ENCODE peak calls at places on chromosome 17, in six cellular contexts. One of them, this sample, is unnamed. For H3K4me1, the result is how much of the 10 kb centered on the place peaks cover.

GRCh38 chr17:40452074-40452787 is 9.0 kb downstream of the IGFBP4 start:
- DNase-seq in stomach: no peak
- DNase-seq in ascending aorta: no peak
- DNase-seq in heart left ventricle: no peak
- DNase-seq in testis: no peak
- DNase-seq in OCI-LY7: no peak
- DNase-seq in this sample: no peak

GRCh38 chr17:17740627-17741237 is 59.5 kb downstream of the RAI1 start:
- DNase-seq in stomach: no peak
- DNase-seq in ascending aorta: no peak
- DNase-seq in heart left ventricle: no peak
- DNase-seq in testis: peak
- DNase-seq in OCI-LY7: no peak
- DNase-seq in this sample: no peak

GRCh38 chr17:10114931-10115535 is 83.4 kb downstream of the GAS7 start:
- DNase-seq in stomach: peak
- DNase-seq in ascending aorta: peak
- DNase-seq in heart left ventricle: peak
- DNase-seq in testis: peak
- DNase-seq in OCI-LY7: peak
- DNase-seq in this sample: peak

GRCh38 chr17:69773081-69773480 is 301.9 kb upstream of the KCNJ16 start:
- DNase-seq in stomach: no peak
- DNase-seq in ascending aorta: no peak
- DNase-seq in heart left ventricle: no peak
- DNase-seq in testis: no peak
- DNase-seq in OCI-LY7: no peak
- DNase-seq in this sample: no peak

GRCh38 chr17:14712471-14713075 is 411.7 kb downstream of the HS3ST3B1 start:
- DNase-seq in stomach: no peak
- DNase-seq in ascending aorta: no peak
- DNase-seq in heart left ventricle: no peak
- DNase-seq in testis: no peak
- DNase-seq in OCI-LY7: no peak
- DNase-seq in this sample: no peak

GRCh38 chr17:48438662-48439061 is 8.6 kb upstream of the SKAP1 start:
- DNase-seq in stomach: no peak
- DNase-seq in ascending aorta: no peak
- DNase-seq in heart left ventricle: no peak
- DNase-seq in testis: no peak
- DNase-seq in OCI-LY7: no peak
- DNase-seq in this sample: no peak

GRCh38 chr17:28745052-28745776 is 1.4 kb downstream of the TRAF4 start:
- DNase-seq in stomach: peak
- DNase-seq in ascending aorta: no peak
- DNase-seq in heart left ventricle: no peak
- DNase-seq in testis: peak
- DNase-seq in OCI-LY7: peak
- DNase-seq in this sample: peak

GRCh38 chr17:74337834-74338500 is 11.9 kb downstream of the KIF19 start:
- DNase-seq in stomach: no peak
- DNase-seq in ascending aorta: no peak
- DNase-seq in heart left ventricle: no peak
- DNase-seq in testis: no peak
- DNase-seq in OCI-LY7: no peak
- DNase-seq in this sample: no peak

GRCh38 chr17:17076066-17076465 is 33.8 kb downstream of the MPRIP start:
- DNase-seq in stomach: no peak
- DNase-seq in ascending aorta: no peak
- DNase-seq in heart left ventricle: no peak
- DNase-seq in testis: no peak
- DNase-seq in OCI-LY7: no peak
- DNase-seq in this sample: no peak

GRCh38 chr17:39643271-39643670 is 6.3 kb downstream of the STARD3 start:
- DNase-seq in stomach: no peak
- DNase-seq in ascending aorta: no peak
- DNase-seq in heart left ventricle: no peak
- DNase-seq in testis: no peak
- DNase-seq in OCI-LY7: no peak
- DNase-seq in this sample: peak

GRCh38 chr17:33178641-33179040 is 114.5 kb downstream of the ASIC2 start:
- DNase-seq in stomach: no peak
- DNase-seq in ascending aorta: no peak
- DNase-seq in heart left ventricle: no peak
- DNase-seq in testis: no peak
- DNase-seq in OCI-LY7: no peak
- DNase-seq in this sample: no peak

GRCh38 chr17:9151091-9151490 is 129.8 kb downstream of the NTN1 start:
- DNase-seq in stomach: no peak
- DNase-seq in ascending aorta: no peak
- DNase-seq in heart left ventricle: no peak
- DNase-seq in testis: no peak
- DNase-seq in OCI-LY7: no peak
- DNase-seq in this sample: peak

GRCh38 chr17:41768682-41769288 is 17.7 kb downstream of the JUP start:
- DNase-seq in stomach: no peak
- DNase-seq in ascending aorta: no peak
- DNase-seq in heart left ventricle: no peak
- DNase-seq in testis: no peak
- DNase-seq in OCI-LY7: no peak
- DNase-seq in this sample: no peak

GRCh38 chr17:213286-214105 is 32.0 kb upstream of the DOC2B start:
- DNase-seq in stomach: no peak
- DNase-seq in ascending aorta: no peak
- DNase-seq in heart left ventricle: no peak
- DNase-seq in testis: no peak
- DNase-seq in OCI-LY7: no peak
- DNase-seq in this sample: no peak

GRCh38 chr17:77088455-77089117 is 52.2 kb upstream of the SEC14L1 start:
- DNase-seq in stomach: peak
- DNase-seq in ascending aorta: peak
- DNase-seq in heart left ventricle: peak
- DNase-seq in testis: peak
- DNase-seq in OCI-LY7: peak
- DNase-seq in this sample: peak

GRCh38 chr17:58786586-58787295 is 31.1 kb downstream of the PPM1E start:
- DNase-seq in stomach: peak
- DNase-seq in ascending aorta: no peak
- DNase-seq in heart left ventricle: no peak
- DNase-seq in testis: no peak
- DNase-seq in OCI-LY7: no peak
- DNase-seq in this sample: peak

GRCh38 chr17:48219605-48220004 is 112.0 kb downstream of the SNX11 start:
- DNase-seq in stomach: no peak
- DNase-seq in ascending aorta: no peak
- DNase-seq in heart left ventricle: no peak
- DNase-seq in testis: no peak
- DNase-seq in OCI-LY7: no peak
- DNase-seq in this sample: no peak

GRCh38 chr17:79976451-79976850 is 59.2 kb downstream of the TBC1D16 start:
- DNase-seq in stomach: no peak
- DNase-seq in ascending aorta: no peak
- DNase-seq in heart left ventricle: no peak
- DNase-seq in testis: no peak
- DNase-seq in OCI-LY7: no peak
- DNase-seq in this sample: no peak

GRCh38 chr17:70905796-70906195 is 736.5 kb downstream of the KCNJ2 start:
- DNase-seq in stomach: no peak
- DNase-seq in ascending aorta: peak
- DNase-seq in heart left ventricle: peak
- DNase-seq in testis: no peak
- DNase-seq in OCI-LY7: no peak
- DNase-seq in this sample: no peak

GRCh38 chr17:27531469-27531948 is 75.3 kb downstream of the KSR1 start:
- DNase-seq in stomach: no peak
- DNase-seq in ascending aorta: no peak
- DNase-seq in heart left ventricle: no peak
- DNase-seq in testis: no peak
- DNase-seq in OCI-LY7: no peak
- DNase-seq in this sample: no peak

GRCh38 chr17:27529230-27529796 is 73.1 kb downstream of the KSR1 start:
- DNase-seq in stomach: no peak
- DNase-seq in ascending aorta: no peak
- DNase-seq in heart left ventricle: no peak
- DNase-seq in testis: no peak
- DNase-seq in OCI-LY7: peak
- DNase-seq in this sample: peak

GRCh38 chr17:27532269-27533067 is 76.2 kb downstream of the KSR1 start:
- DNase-seq in stomach: peak
- DNase-seq in ascending aorta: peak
- DNase-seq in heart left ventricle: no peak
- DNase-seq in testis: peak
- DNase-seq in OCI-LY7: no peak
- DNase-seq in this sample: peak

GRCh38 chr17:27533068-27533397 is 76.8 kb downstream of the KSR1 start:
- DNase-seq in stomach: no peak
- DNase-seq in ascending aorta: no peak
- DNase-seq in heart left ventricle: no peak
- DNase-seq in testis: no peak
- DNase-seq in OCI-LY7: no peak
- DNase-seq in this sample: no peak

GRCh38 chr17:27530791-27531391 is 74.6 kb downstream of the KSR1 start:
- DNase-seq in stomach: no peak
- DNase-seq in ascending aorta: peak
- DNase-seq in heart left ventricle: no peak
- DNase-seq in testis: no peak
- DNase-seq in OCI-LY7: no peak
- DNase-seq in this sample: peak
- H3K27ac ChIP-seq in stomach: no peak
- H3K27ac ChIP-seq in ascending aorta: peak
- H3K27ac ChIP-seq in heart left ventricle: no peak
- H3K27ac ChIP-seq in testis: no peak
- H3K27ac ChIP-seq in OCI-LY7: no peak
- H3K27ac ChIP-seq in this sample: no peak

GRCh38 chr17:81573794-81574642 is 21.9 kb upstream of the FAAP100 start:
- DNase-seq in stomach: no peak
- DNase-seq in ascending aorta: no peak
- DNase-seq in heart left ventricle: no peak
- DNase-seq in testis: no peak
- DNase-seq in OCI-LY7: no peak
- DNase-seq in this sample: no peak
- TF ChIP-seq CTCF in stomach: no peak
- TF ChIP-seq CTCF in ascending aorta: no peak
- TF ChIP-seq CTCF in heart left ventricle: no peak
- TF ChIP-seq CTCF in testis: no peak
- TF ChIP-seq CTCF in OCI-LY7: no peak
- TF ChIP-seq CTCF in this sample: no peak

GRCh38 chr17:18920911-18921441 is 31.0 kb upstream of the SLC5A10 start:
- DNase-seq in stomach: no peak
- DNase-seq in ascending aorta: no peak
- DNase-seq in heart left ventricle: no peak
- DNase-seq in testis: no peak
- DNase-seq in OCI-LY7: peak
- DNase-seq in this sample: peak

GRCh38 chr17:18921485-18921884 is 30.5 kb upstream of the SLC5A10 start:
- DNase-seq in stomach: no peak
- DNase-seq in ascending aorta: no peak
- DNase-seq in heart left ventricle: no peak
- DNase-seq in testis: no peak
- DNase-seq in OCI-LY7: no peak
- DNase-seq in this sample: no peak

GRCh38 chr17:18919963-18920362 is 32.0 kb upstream of the SLC5A10 start:
- DNase-seq in stomach: peak
- DNase-seq in ascending aorta: no peak
- DNase-seq in heart left ventricle: no peak
- DNase-seq in testis: no peak
- DNase-seq in OCI-LY7: no peak
- DNase-seq in this sample: no peak

GRCh38 chr17:18916816-18917496 is 35.0 kb upstream of the SLC5A10 start:
- DNase-seq in stomach: no peak
- DNase-seq in ascending aorta: no peak
- DNase-seq in heart left ventricle: no peak
- DNase-seq in testis: no peak
- DNase-seq in OCI-LY7: no peak
- DNase-seq in this sample: no peak

GRCh38 chr17:18917506-18918032 is 34.4 kb upstream of the SLC5A10 start:
- DNase-seq in stomach: no peak
- DNase-seq in ascending aorta: no peak
- DNase-seq in heart left ventricle: no peak
- DNase-seq in testis: no peak
- DNase-seq in OCI-LY7: no peak
- DNase-seq in this sample: no peak
- H3K4me1 ChIP-seq in stomach: under half
- H3K4me1 ChIP-seq in ascending aorta: under half
- H3K4me1 ChIP-seq in heart left ventricle: under half
- H3K4me1 ChIP-seq in testis: under half
- H3K4me1 ChIP-seq in OCI-LY7: under half
- H3K4me1 ChIP-seq in this sample: under half

DNA sequence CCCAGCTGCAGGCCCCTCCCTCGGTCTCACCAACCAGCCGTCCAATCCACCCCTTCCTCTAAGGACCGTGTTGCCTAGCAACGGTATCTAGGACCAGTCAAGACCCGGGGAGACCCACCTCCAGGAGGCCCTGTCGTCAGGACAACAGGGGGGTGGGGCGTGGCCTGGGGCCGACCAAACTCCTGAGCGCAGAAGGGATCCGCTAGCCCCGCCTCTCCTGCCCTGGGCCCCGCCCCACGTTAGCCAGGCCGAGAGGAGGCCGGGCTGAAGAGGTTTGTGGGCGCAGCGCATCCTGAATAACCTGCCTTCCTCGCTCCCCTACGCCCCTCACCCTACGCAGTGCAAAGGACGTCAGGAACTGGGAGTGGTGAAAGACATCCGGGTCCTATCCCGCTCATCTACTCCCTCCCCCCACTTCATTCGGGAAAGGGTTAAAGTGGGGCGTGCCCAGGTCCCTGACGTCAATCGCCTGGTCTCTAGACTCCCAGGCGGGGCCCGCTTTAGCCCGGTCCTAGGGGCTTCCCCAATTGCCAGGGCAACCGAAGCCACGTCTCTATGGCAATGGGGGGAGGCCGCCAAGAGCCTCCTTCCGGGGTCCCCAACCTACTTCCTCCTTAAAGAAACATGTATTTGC is 14.7 kb downstream of the DLG4 start:
- DNase-seq in stomach: peak
- DNase-seq in ascending aorta: peak
- DNase-seq in heart left ventricle: peak
- DNase-seq in testis: peak
- DNase-seq in OCI-LY7: peak
- DNase-seq in this sample: peak
- H3K27ac ChIP-seq in stomach: peak
- H3K27ac ChIP-seq in ascending aorta: peak
- H3K27ac ChIP-seq in heart left ventricle: peak
- H3K27ac ChIP-seq in testis: peak
- H3K27ac ChIP-seq in OCI-LY7: peak
- H3K27ac ChIP-seq in this sample: peak

This sample was measured in cardiac muscle cell.